ENCODE peak calls at places on chromosome 7, in five cellular contexts. N is stimulated activated CD4-positive, alpha-beta T cell treated with anti-CD3 and anti-CD28 coated beads, Interleukin-4, amount 100 ng/mL, for 4 hours; W is activated CD4-positive, alpha-beta T cell treated with anti-CD3 and anti-CD28 coated beads, Interleukin-2, amount 50 U/mL, for 4 hours; J is LoVo; X is myocyte. Y is an unnamed sample.

GRCh38 chr7:1534330-1535099 is 4.0 kb downstream of the MAFK start:
- DNase-seq in W (no peak), J (no peak), X (no peak), N (no peak), Y (peak)

GRCh38 chr7:118151671-118152070 is 32.3 kb upstream of the LSM8 start:
- DNase-seq in J (no peak), X (no peak), N (no peak), W (no peak), Y (no peak)

GRCh38 chr7:151814400-151814914 is 62.5 kb downstream of the PRKAG2 start:
- DNase-seq in W (no peak), N (no peak), X (no peak), J (no peak), Y (no peak)

GRCh38 chr7:113013761-113014449 is 72.7 kb downstream of the GPR85 start:
- DNase-seq in J (no peak), X (no peak), W (no peak), N (no peak), Y (no peak)

GRCh38 chr7:139871276-139871675 is 42.2 kb downstream of the TBXAS1 start:
- DNase-seq in X (no peak), W (no peak), J (no peak), N (no peak), Y (no peak)

GRCh38 chr7:42939457-42940240 is 7.5 kb downstream of the MRPL32 start:
- DNase-seq in W (no peak), N (no peak), J (no peak), X (no peak), Y (no peak)

GRCh38 chr7:159083001-159083697 is 61.5 kb downstream of the VIPR2 start:
- DNase-seq in J (no peak), X (no peak), W (no peak), N (no peak), Y (peak)

GRCh38 chr7:141674201-141674671 is 27.7 kb downstream of the DENND11 start:
- DNase-seq in W (no peak), X (no peak), N (no peak), J (no peak), Y (no peak)

GRCh38 chr7:47347986-47348385 is 233.9 kb downstream of the TNS3 start:
- DNase-seq in W (no peak), J (no peak), N (no peak), X (no peak), Y (no peak)

GRCh38 chr7:56083150-56083785 is 9.5 kb downstream of the PHKG1 start:
- DNase-seq in X (peak), N (no peak), W (no peak), J (no peak), Y (peak)

GRCh38 chr7:108020585-108020984 is 17.6 kb upstream of the LAMB1 start:
- DNase-seq in W (no peak), X (no peak), N (no peak), J (no peak), Y (no peak)

GRCh38 chr7:117666019-117666418 is 186.2 kb downstream of the CFTR start:
- DNase-seq in J (peak), N (no peak), W (no peak), X (peak), Y (no peak)

GRCh38 chr7:1579481-1580421 is 9.9 kb upstream of the PSMG3 start:
- DNase-seq in W (peak), X (peak), N (peak), J (peak), Y (peak)

GRCh38 chr7:18425873-18426520 is 69.6 kb upstream of the HDAC9 start:
- DNase-seq in N (no peak), W (no peak), X (peak), J (no peak), Y (no peak)

GRCh38 chr7:87600130-87601124 is at the start of gene ABCB1:
- DNase-seq in W (peak), X (peak), J (peak), N (peak), Y (peak)

GRCh38 chr7:104956753-104957450 is 57.1 kb upstream of the KMT2E start:
- DNase-seq in N (no peak), X (peak), W (no peak), J (no peak), Y (no peak)

GRCh38 chr7:17408904-17409290 is 110.4 kb downstream of the AHR start:
- DNase-seq in X (peak), J (no peak), N (no peak), W (no peak), Y (no peak)

GRCh38 chr7:125934965-125935364 is 1005.3 kb upstream of the POT1 start:
- DNase-seq in W (no peak), J (no peak), X (no peak), N (no peak), Y (no peak)

GRCh38 chr7:5424689-5425506 is 1.3 kb upstream of the TNRC18 start:
- DNase-seq in X (peak), J (peak), N (no peak), W (no peak), Y (peak)

Y was measured in Right ventricle myocardium inferior.